ENCODE peak calls at places on chromosomes 11 and 22, in nine cellular contexts. A is fibroblast of lung, F is ascending aorta, H is mucosa of descending colon, B is stomach, Z is IMR-90, W is tibial nerve, O is psoas muscle, L is right lobe of liver. I is an unnamed sample. For H3K4me1 and H3K36me3, the result is how much of the 10 kb centered on the place peaks cover.

GRCh38 chr11:28098257-28098656 is 9.7 kb downstream of the KIF18A start:
- DNase-seq in A (no peak), F (no peak), H (no peak), B (no peak), Z (no peak), W (no peak), O (no peak), L (no peak), I (no peak)

GRCh38 chr11:2553886-2554285 is 109.1 kb downstream of the KCNQ1 start:
- DNase-seq in A (no peak), F (no peak), H (peak), B (no peak), Z (no peak), W (no peak), O (peak), L (peak), I (no peak)

GRCh38 chr11:2271077-2271326 is 614 bp upstream of the ASCL2 start:
- DNase-seq in A (no peak), F (no peak), H (no peak), B (peak), Z (no peak), W (no peak), O (peak), L (peak), I (no peak)

GRCh38 chr11:2590131-2590950 is 109.5 kb downstream of the KCNQ1OT1 start:
- DNase-seq in A (no peak), F (peak), H (peak), B (no peak), Z (no peak), W (no peak), O (peak), L (no peak), I (peak)

GRCh38 chr11:105100206-105100605 is 39.4 kb downstream of the CARD18 start:
- DNase-seq in A (no peak), F (no peak), H (no peak), B (no peak), Z (no peak), W (no peak), O (no peak), L (no peak), I (no peak)

GRCh38 chr11:1077417-1078119 is 2.9 kb downstream of the MUC2 start:
- DNase-seq in A (no peak), F (no peak), H (no peak), B (no peak), Z (no peak), W (no peak), O (peak), L (no peak), I (no peak)

GRCh38 chr11:103624708-103625623 is 411.5 kb upstream of the DDI1 start:
- DNase-seq in A (peak), F (no peak), H (no peak), B (no peak), Z (peak), W (no peak), O (no peak), L (no peak), I (no peak)

GRCh38 chr11:45412521-45412920 is 126.4 kb upstream of the SYT13 start:
- DNase-seq in A (no peak), F (no peak), H (no peak), B (no peak), Z (no peak), W (no peak), O (no peak), L (no peak), I (no peak)

GRCh38 chr11:84549221-84549620 is 1077.9 kb downstream of the DLG2 start:
- DNase-seq in A (peak), F (no peak), H (no peak), B (no peak), Z (no peak), W (no peak), O (no peak), L (no peak), I (no peak)

GRCh38 chr11:84558085-84558905 is 1068.8 kb downstream of the DLG2 start:
- DNase-seq in A (peak), F (no peak), H (no peak), B (peak), Z (peak), W (peak), O (no peak), L (peak), I (no peak)

DNA sequence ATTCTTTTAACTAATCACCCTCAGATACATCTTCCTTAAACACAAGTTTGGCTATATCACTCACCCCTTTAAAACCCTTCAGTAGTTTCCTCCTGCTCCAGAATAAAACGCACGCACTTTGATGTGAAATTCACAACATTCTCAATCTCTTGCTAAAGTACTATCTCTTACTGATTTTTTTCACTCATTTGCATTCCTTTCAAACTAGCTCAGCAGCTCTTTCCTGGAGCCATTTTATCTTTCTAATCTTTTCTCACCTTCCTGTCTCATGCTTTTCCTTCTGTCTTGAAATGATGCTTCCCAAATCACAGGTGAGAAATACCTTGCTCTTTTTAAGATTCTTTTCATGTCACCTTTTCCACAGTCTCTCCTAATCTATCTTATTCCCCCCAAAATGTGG is 1074.4 kb downstream of the DLG2 start:
- DNase-seq in A (peak), F (no peak), H (no peak), B (no peak), Z (no peak), W (no peak), O (no peak), L (no peak), I (no peak)
- TF ChIP-seq CTCF in A (no peak), F (no peak), H (no peak), B (no peak), Z (no peak), W (no peak), O (no peak), L (no peak), I (no peak)

DNA sequence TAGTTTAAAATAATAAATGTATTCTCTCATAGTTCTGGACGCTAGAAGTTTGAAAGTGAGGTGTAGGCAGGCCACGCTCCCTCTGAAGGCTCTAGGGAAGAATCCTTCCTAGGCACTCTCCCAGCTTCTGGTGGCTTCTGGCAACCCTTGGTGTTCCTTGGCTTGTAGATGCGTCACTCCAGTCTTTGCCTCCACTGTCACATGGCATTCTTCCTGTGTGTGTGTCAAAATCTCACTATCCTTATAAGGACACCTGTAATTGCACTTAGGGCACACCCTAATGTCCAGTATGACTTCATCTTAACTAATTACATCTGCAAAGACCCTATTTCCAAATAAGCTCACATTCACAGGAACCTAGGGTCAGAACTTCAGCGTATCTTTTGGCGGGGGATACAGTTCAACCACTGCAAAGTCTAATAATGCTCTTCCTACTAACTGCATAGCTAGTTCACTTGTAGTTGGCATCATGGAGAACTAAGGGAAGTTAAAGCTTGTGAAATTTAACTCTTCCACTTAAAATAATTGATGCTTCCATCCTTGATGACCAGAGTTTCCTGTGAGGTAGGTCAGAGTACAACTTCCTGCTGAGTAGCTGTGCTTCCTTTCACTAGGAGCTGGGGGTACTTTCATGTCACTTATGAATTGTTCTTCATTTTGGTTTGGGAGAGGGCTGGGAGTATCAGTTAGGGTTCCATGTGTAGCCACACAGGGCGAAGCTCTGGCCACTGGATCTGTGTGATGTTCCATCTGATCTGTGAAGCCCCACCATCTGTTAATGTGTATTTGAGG is 10.4 kb downstream of the YWHAH start:
- DNase-seq in A (peak), F (peak), H (no peak), B (no peak), Z (no peak), W (no peak), O (peak), L (no peak), I (peak)
- H3K4me1 ChIP-seq in A (under half), F (under half), H (under half), B (half or more), Z (under half), W (under half), O (under half), L (under half), I (under half)

DNA sequence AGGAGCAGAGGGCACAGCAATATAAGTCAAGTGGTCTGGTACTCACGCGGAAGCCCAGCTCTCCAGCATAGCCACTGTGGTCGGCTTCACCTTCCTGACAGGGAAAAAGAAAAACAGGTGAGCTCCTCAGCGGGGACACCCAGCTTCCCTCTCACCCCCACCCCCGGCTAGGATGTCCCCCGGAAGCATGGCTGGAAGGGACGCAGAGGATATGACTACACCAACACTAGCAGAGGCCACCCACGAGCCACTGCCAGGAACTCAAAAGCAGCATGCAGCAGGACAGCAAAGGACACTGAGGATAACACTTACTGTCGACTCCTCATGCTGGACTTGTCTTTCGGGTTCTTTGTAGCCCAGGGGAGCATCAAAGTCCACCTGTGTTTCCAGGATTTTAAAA is 9.0 kb upstream of the C22orf39 start:
- DNase-seq in A (no peak), F (no peak), H (no peak), B (no peak), Z (no peak), W (no peak), O (no peak), L (no peak), I (no peak)
- H3K36me3 ChIP-seq in A (under half), F (half or more), H (under half), B (half or more), Z (half or more), W (under half), O (half or more), L (under half), I (under half)

DNA sequence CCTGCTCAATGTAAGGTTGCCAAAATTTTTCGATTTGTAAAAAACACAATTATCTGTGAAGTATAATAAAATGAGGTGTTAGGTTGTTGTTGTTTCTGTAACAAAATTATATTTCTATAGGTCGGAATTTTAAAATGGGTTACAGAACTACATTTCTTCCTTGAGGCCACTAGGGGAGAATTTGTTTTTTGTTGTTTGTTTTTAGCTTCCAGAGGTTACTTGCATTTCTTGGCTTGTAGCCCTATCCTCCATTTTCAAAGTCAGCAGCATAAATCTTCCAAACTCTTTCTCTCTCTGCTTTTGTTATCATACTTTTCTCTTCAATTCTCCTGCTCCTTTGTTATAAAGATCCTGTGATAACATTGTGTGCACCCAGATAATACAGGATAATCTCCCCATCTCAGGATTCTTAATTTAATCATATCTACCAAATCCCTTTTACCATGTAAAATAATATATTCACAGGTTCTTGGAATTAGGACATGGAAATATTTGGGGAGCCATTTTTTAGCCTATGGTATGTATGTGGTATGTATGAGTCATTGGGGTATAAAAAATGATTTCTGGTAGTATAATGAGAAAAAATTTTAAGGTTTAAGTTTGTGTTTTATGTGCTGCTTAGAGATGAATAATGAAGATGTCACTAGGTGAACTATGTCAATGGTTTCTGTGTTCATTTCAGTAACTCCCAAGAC is 9.4 kb upstream of the PATL1 start:
- DNase-seq in A (peak), F (no peak), H (no peak), B (no peak), Z (no peak), W (no peak), O (no peak), L (no peak), I (no peak)
- TF ChIP-seq CTCF in A (no peak), F (no peak), H (no peak), B (no peak), Z (no peak), W (no peak), O (no peak), L (no peak), I (no peak)

GRCh38 chr22:39940757-39941305 is 19.4 kb upstream of the TMA7B start:
- DNase-seq in A (no peak), F (no peak), H (no peak), B (no peak), Z (no peak), W (no peak), O (no peak), L (no peak), I (no peak)

GRCh38 chr22:39941661-39942060 is 18.5 kb upstream of the TMA7B start:
- DNase-seq in A (no peak), F (no peak), H (no peak), B (no peak), Z (no peak), W (no peak), O (no peak), L (no peak), I (no peak)

GRCh38 chr22:39942433-39943213 is 17.6 kb upstream of the TMA7B start:
- DNase-seq in A (no peak), F (no peak), H (no peak), B (no peak), Z (no peak), W (no peak), O (no peak), L (no peak), I (no peak)

GRCh38 chr22:39943941-39944624 is 16.1 kb upstream of the TMA7B start:
- DNase-seq in A (no peak), F (no peak), H (no peak), B (no peak), Z (no peak), W (no peak), O (no peak), L (no peak), I (no peak)

DNA sequence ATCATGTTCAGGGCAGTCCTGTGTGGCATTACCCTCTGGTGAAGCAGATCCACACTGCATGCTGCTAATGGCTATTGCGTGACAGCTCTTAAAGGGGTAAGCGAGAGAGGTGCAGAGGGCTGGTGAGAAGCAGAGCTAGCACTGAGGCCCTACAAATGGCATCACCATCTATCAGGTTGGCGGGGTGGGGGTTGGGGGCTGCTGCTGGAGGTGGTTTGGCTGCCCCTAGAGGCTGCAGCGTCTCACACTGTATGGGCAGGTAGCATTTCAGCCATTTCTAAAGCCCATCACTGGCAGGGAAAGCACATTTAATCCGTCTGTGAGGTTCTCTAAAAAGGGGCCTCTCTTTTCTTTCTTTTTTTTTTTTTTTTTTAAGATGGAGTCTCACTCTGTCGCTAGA is 16.8 kb upstream of the TMA7B start:
- DNase-seq in A (no peak), F (no peak), H (no peak), B (no peak), Z (no peak), W (no peak), O (no peak), L (no peak), I (no peak)
- H3K4me1 ChIP-seq in A (under half), F (under half), H (under half), B (under half), Z (under half), W (under half), O (under half), L (under half), I (under half)

GRCh38 chr22:24376606-24377005 is 50.8 kb upstream of the ADORA2A start:
- DNase-seq in A (no peak), F (no peak), H (no peak), B (no peak), Z (no peak), W (no peak), O (no peak), L (no peak), I (no peak)
- H3K36me3 ChIP-seq in A (under half), F (under half), H (under half), B (under half), Z (under half), W (under half), O (half or more), L (under half), I (under half)

GRCh38 chr11:82900277-82901164 is at the start of gene PRCP:
- DNase-seq in A (peak), F (peak), H (peak), B (peak), Z (peak), W (peak), O (peak), L (peak), I (peak)

GRCh38 chr11:82903843-82904586 is 2.5 kb downstream of the DDIAS start:
- DNase-seq in A (no peak), F (no peak), H (no peak), B (no peak), Z (no peak), W (no peak), O (no peak), L (no peak), I (no peak)

GRCh38 chr11:82901165-82901938 is at the start of gene DDIAS:
- DNase-seq in A (peak), F (peak), H (peak), B (peak), Z (peak), W (peak), O (peak), L (peak), I (peak)

GRCh38 chr11:82902880-82903279 is 1.3 kb downstream of the DDIAS start:
- DNase-seq in A (no peak), F (no peak), H (no peak), B (no peak), Z (no peak), W (no peak), O (no peak), L (no peak), I (no peak)

DNA sequence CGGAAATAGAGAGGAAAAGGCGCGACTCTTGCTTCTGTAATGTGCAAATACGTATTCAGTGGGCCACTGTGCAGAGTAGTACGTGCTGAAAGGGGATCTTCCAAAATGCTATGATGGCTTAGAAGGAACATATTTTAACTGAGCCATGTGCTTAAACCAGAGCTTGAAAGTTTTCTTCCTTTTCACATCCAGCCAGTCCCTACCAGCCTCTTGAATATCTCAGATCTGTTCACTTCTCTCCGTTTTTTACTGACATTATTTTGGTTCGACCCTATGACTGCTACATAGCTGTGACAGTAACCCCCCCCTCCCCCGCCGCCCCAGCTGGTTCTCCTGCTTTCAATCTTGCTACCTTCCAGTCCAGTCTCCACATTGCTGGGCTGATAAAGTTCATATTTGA is 550 bp downstream of the DDIAS start:
- DNase-seq in A (no peak), F (no peak), H (no peak), B (no peak), Z (no peak), W (no peak), O (no peak), L (no peak), I (no peak)
- TF ChIP-seq CTCF in A (no peak), F (no peak), H (no peak), B (no peak), Z (no peak), W (no peak), O (no peak), L (no peak), I (no peak)

DNA sequence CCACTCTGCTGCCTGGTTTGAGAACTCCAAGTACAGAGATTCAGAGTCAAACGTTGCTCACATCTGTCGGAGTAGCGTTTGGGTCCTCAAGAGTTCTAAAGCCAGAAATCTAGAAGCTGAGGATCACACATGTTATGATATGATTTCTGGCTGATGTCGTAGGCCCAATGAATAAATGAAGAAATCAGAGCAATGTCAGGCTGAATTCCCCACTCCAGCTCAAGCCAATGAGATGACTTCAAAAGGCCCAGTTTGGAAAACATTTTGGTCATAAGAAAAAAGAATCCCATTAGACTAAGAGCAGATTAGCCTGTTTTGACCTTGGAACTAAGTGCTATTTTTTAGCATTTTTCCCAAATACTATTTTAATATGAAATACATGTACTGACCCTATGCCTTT is 106.7 kb downstream of the ETS1 start:
- DNase-seq in A (no peak), F (no peak), H (no peak), B (no peak), Z (no peak), W (no peak), O (no peak), L (no peak), I (no peak)
- H3K4me1 ChIP-seq in A (under half), F (under half), H (under half), B (half or more), Z (under half), W (half or more), O (under half), L (under half), I (half or more)

DNA sequence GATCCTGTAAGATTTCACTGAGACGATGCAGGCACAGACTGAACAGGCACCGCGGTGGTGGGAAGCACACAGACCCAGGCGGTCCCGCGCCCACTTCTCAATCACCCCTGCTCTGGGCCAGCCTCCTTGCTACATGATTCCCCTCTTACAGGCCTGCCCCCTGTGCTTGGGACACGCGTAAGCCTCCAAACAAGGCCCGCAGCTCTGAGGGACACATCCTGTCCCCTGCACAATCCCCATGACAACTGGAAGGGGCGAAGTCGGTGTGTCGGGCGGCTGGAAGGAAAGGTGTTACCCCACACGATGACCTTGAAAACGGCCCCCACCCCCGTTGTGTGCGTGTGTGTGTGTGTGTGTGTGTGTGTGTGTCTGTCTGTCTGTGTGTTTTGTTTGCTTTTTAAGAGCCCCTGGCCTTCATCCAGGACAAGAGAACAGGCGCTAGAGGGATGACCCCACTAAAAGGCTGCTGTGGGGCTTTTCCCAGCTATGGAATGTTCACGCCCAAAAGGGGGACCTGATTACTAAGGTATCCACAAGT is 13.1 kb downstream of the CELSR1 start:
- DNase-seq in A (no peak), F (no peak), H (no peak), B (no peak), Z (no peak), W (no peak), O (no peak), L (no peak), I (no peak)
- H3K36me3 ChIP-seq in A (under half), F (under half), H (under half), B (under half), Z (under half), W (under half), O (under half), L (under half), I (under half)

I was measured in gastrocnemius medialis.